ENCODE peak calls at places on chromosomes 5 and 9, in five cellular contexts. I, K, X, C and O are unnamed samples.

GRCh38 chr9:26163931-26164330 is 485.7 kb upstream of the TUSC1 start:
- DNase-seq in C (no peak), I (no peak), K (no peak), X (no peak), O (peak)

GRCh38 chr5:76225316-76225715 is 142.1 kb downstream of the SV2C start:
- DNase-seq in X (no peak), I (no peak), C (no peak), K (no peak), O (no peak)

GRCh38 chr5:116038817-116039216 is 6.5 kb downstream of the ARL14EPL start:
- DNase-seq in C (no peak), X (no peak), K (no peak), I (no peak), O (no peak)

GRCh38 chr5:10573487-10574145 is 9.7 kb downstream of the ANKRD33B start:
- DNase-seq in I (no peak), X (no peak), C (no peak), K (no peak), O (no peak)

GRCh38 chr5:84036842-84037241 is 316.2 kb upstream of the HAPLN1 start:
- DNase-seq in X (no peak), K (no peak), C (no peak), I (no peak), O (no peak)

GRCh38 chr9:129889936-129890717 is 54.9 kb downstream of the USP20 start:
- DNase-seq in K (no peak), I (no peak), C (no peak), X (no peak), O (no peak)

GRCh38 chr5:36090033-36090432 is 23.4 kb upstream of the UGT3A2 start:
- DNase-seq in X (peak), K (peak), I (peak), C (peak), O (peak)

GRCh38 chr5:159156839-159157238 is 52.5 kb downstream of the RNF145 start:
- DNase-seq in K (peak), I (peak), X (peak), C (peak), O (peak)

GRCh38 chr5:149147673-149148072 is 6.4 kb downstream of the ABLIM3 start:
- DNase-seq in X (no peak), C (no peak), I (no peak), K (no peak), O (no peak)

GRCh38 chr5:81202652-81203051 is 30.5 kb upstream of the CKMT2 start:
- DNase-seq in C (no peak), I (no peak), X (peak), K (no peak), O (no peak)

GRCh38 chr5:90184764-90185163 is 224.8 kb downstream of the CETN3 start:
- DNase-seq in K (no peak), C (peak), X (no peak), I (no peak), O (no peak)

GRCh38 chr5:57863661-57864060 is 381.1 kb upstream of the ACTBL2 start:
- DNase-seq in C (no peak), K (no peak), X (peak), I (no peak), O (peak)

GRCh38 chr9:85258823-85259370 is 482.9 kb downstream of the AGTPBP1 start:
- DNase-seq in I (peak), X (peak), K (peak), C (peak), O (peak)

GRCh38 chr5:129271309-129271708 is 176.8 kb downstream of the ISOC1 start:
- DNase-seq in K (peak), X (peak), I (peak), C (peak), O (peak)

GRCh38 chr9:124795881-124796415 is 19.0 kb downstream of the OLFML2A start:
- DNase-seq in I (no peak), X (no peak), K (no peak), C (no peak), O (no peak)

GRCh38 chr9:5902377-5902776 is 11.7 kb downstream of the MLANA start:
- DNase-seq in C (no peak), K (no peak), X (no peak), I (no peak), O (no peak)

GRCh38 chr9:104078596-104078995 is 15.5 kb upstream of the SMC2 start:
- DNase-seq in K (no peak), I (no peak), C (no peak), X (no peak), O (no peak)

GRCh38 chr5:111197523-111197922 is 26.7 kb upstream of the CAMK4 start:
- DNase-seq in K (peak), X (peak), I (peak), C (no peak), O (no peak)

DNA sequence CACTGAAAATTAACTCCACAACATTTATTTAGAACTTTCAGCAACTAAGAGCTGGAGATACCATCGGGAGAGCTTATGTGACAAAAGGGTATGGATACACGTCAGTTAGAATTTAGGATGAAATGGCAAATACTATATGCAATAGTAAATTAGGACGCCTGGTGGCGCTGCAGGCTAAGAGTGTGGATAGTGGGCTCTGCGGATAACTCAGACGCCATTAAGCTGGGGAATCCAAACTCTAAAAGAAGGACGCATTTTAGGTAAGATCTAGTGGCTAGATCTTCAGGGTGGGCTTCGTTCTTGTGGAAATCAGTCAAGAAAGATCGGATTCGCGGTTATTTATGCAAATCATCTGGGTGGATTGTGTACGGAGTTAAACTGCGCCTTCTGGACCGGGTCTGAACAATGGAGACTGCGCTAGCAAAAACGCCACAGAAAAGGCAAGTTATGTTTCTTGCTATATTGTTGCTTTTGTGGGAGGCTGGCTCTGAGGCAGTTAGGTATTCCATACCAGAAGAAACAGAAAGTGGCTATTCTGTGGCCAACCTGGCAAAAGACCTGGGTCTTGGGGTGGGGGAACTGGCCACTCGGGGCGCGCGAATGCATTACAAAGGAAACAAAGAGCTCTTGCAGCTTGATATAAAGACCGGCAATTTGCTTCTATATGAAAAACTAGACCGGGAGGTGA is at the start of gene PCDHB5:
- DNase-seq in C (peak), K (peak), I (peak), X (peak), O (peak)
- TF ChIP-seq CTCF in C (peak), K (peak), I (peak), X (peak), O (peak)

GRCh38 chr9:132381966-132382541 is 24.6 kb downstream of the TTF1 start:
- DNase-seq in C (no peak), X (no peak), K (no peak), I (no peak), O (no peak)

GRCh38 chr9:132383462-132383883 is 23.2 kb downstream of the TTF1 start:
- DNase-seq in X (no peak), I (no peak), K (no peak), C (no peak), O (no peak)

GRCh38 chr9:132384376-132384775 is 22.3 kb downstream of the TTF1 start:
- DNase-seq in I (no peak), C (no peak), K (no peak), X (no peak), O (no peak)
- H3K4me3 ChIP-seq in I (no peak), C (no peak), K (no peak), X (no peak), O (no peak)

GRCh38 chr9:109192732-109193361 is 25.8 kb upstream of the FRRS1L start:
- DNase-seq in K (peak), I (peak), C (peak), X (no peak), O (peak)
- TF ChIP-seq CTCF in K (peak), I (peak), C (peak), X (peak), O (peak)

DNA sequence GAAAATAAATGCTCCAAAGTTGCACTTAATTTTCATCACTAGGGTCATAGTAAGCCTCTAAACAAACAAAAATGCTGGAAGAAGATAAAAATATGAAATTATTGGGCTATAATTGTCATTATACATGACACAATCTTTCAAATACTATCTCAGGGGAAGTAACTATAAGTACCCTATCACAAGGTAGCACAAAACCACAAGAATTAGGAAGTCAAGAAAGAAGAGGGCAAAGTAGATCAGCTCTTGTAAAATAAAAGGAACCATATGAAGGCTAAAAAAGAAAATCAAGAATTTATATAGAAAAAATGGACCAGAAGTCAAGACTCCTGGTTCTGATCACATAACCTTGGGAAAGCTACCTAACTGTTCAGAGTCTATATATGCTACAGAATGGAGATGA is 48.1 kb downstream of the DIAPH1 start:
- DNase-seq in C (no peak), K (no peak), X (no peak), I (no peak), O (no peak)
- H3K4me3 ChIP-seq in C (no peak), K (no peak), X (no peak), I (no peak), O (no peak)

GRCh38 chr9:133119461-133120342 is 1.3 kb downstream of the RALGDS start:
- DNase-seq in X (no peak), K (no peak), I (peak), C (peak), O (peak)
- TF ChIP-seq CTCF in X (no peak), K (no peak), I (no peak), C (no peak), O (no peak)